ENCODE peak calls at places on chromosomes 16 and 17, in four cellular contexts. G is progenitor cell of endocrine pancreas; D is activated CD4-positive, alpha-beta T cell treated with anti-CD3 and anti-CD28 coated beads for 24 hours; L is stimulated activated CD4-positive, alpha-beta T cell treated with anti-CD3 and anti-CD28 coated beads, TNF-alpha, amount 100 ng/mL, for 24 hours. F is an unnamed sample.

GRCh38 chr17:44084131-44084538 is 13.6 kb downstream of the G6PC3 start:
- DNase-seq in G (no peak), D (peak; percentile 42), L (no peak), F (no peak)

GRCh38 chr16:30557397-30557949 is 701 bp downstream of the ZNF764 start:
- DNase-seq in G (no peak), D (no peak), L (no peak), F (no peak)

GRCh38 chr16:5412721-5413120 is 315.1 kb upstream of the EEF2KMT start:
- DNase-seq in G (no peak), D (no peak), L (no peak), F (peak; percentile 54)

GRCh38 chr17:66365903-66366302 is 63.5 kb downstream of the PRKCA start:
- DNase-seq in G (no peak), D (no peak), L (no peak), F (no peak)

GRCh38 chr17:29570521-29570920 is 2.0 kb downstream of the TP53I13 start:
- DNase-seq in G (no peak), D (no peak), L (no peak), F (no peak)

GRCh38 chr17:81379523-81379942 is 15.7 kb upstream of the BAHCC1 start:
- DNase-seq in G (no peak), D (no peak), L (no peak), F (no peak)

GRCh38 chr17:58317421-58318064 is 11.1 kb downstream of the TSPOAP1 start:
- DNase-seq in G (no peak), D (peak; percentile 61), L (peak; percentile 55), F (no peak)

GRCh38 chr16:29696881-29697331 is 17.9 kb downstream of the QPRT start:
- DNase-seq in G (no peak), D (no peak), L (no peak), F (no peak)

GRCh38 chr17:41682611-41683010 is 6.1 kb upstream of the EIF1 start:
- DNase-seq in G (no peak), D (no peak), L (no peak), F (no peak)

GRCh38 chr17:17017343-17018014 is 24.8 kb upstream of the MPRIP start:
- DNase-seq in G (no peak), D (no peak), L (no peak), F (no peak)

GRCh38 chr17:83062818-83063671 is 16.4 kb upstream of the METRNL start:
- DNase-seq in G (peak; percentile 8), D (no peak), L (no peak), F (peak; percentile 9)

GRCh38 chr17:42009170-42009569 is 8.1 kb downstream of the DNAJC7 start:
- DNase-seq in G (no peak), D (no peak), L (no peak), F (no peak)

GRCh38 chr17:63549289-63549945 is 860 bp upstream of the DCAF7 start:
- DNase-seq in G (no peak), D (no peak), L (no peak), F (no peak)